ENCODE peak calls at places on chromosomes 4 and X, in nine cellular contexts. One of them, this sample, is unnamed.
A peak's percentile ranks its signal among the peaks of the same experiment; 100 is the strongest.

GRCh38 chrX:56994375-56995270 is 718 bp downstream of the SPIN3 start:
- DNase-seq in NCI-H1105: no peak
- DNase-seq in dorsolateral prefrontal cortex: no peak
- DNase-seq in activated naive CD4-positive, alpha-beta T cell treated with anti-CD3 and anti-CD28 coated beads for 36 hours: no peak
- DNase-seq in pancreas: peak; percentile 56
- DNase-seq in myocyte: no peak
- DNase-seq in stimulated activated CD4-positive, alpha-beta T cell treated with anti-CD3 and anti-CD28 coated beads, Interleukin-4, amount 100 ng/mL, for 48 hours: no peak
- DNase-seq in activated CD8-positive, alpha-beta T cell treated with anti-CD3 and anti-CD28 coated beads, Interleukin-2, amount 10 ng/mL, durations not matched to agents 7 days and 5 days: no peak
- DNase-seq in cardiac muscle cell: no peak
- DNase-seq in this sample: no peak

GRCh38 chr4:10640535-10641159 is 43.9 kb downstream of the CLNK start:
- DNase-seq in dorsolateral prefrontal cortex: no peak
- DNase-seq in cardiac muscle cell: no peak
- DNase-seq in activated CD8-positive, alpha-beta T cell treated with anti-CD3 and anti-CD28 coated beads, Interleukin-2, amount 10 ng/mL, durations not matched to agents 7 days and 5 days: no peak
- DNase-seq in stimulated activated CD4-positive, alpha-beta T cell treated with anti-CD3 and anti-CD28 coated beads, Interleukin-4, amount 100 ng/mL, for 48 hours: no peak
- DNase-seq in NCI-H1105: no peak
- DNase-seq in pancreas: no peak
- DNase-seq in myocyte: no peak
- DNase-seq in activated naive CD4-positive, alpha-beta T cell treated with anti-CD3 and anti-CD28 coated beads for 36 hours: no peak
- DNase-seq in this sample: no peak

GRCh38 chr4:102564399-102564921 is 63.3 kb downstream of the NFKB1 start:
- DNase-seq in NCI-H1105: no peak
- DNase-seq in pancreas: no peak
- DNase-seq in cardiac muscle cell: no peak
- DNase-seq in activated CD8-positive, alpha-beta T cell treated with anti-CD3 and anti-CD28 coated beads, Interleukin-2, amount 10 ng/mL, durations not matched to agents 7 days and 5 days: no peak
- DNase-seq in myocyte: peak; percentile 51
- DNase-seq in dorsolateral prefrontal cortex: no peak
- DNase-seq in activated naive CD4-positive, alpha-beta T cell treated with anti-CD3 and anti-CD28 coated beads for 36 hours: peak; percentile 66
- DNase-seq in stimulated activated CD4-positive, alpha-beta T cell treated with anti-CD3 and anti-CD28 coated beads, Interleukin-4, amount 100 ng/mL, for 48 hours: no peak
- DNase-seq in this sample: peak; percentile 13

GRCh38 chrX:2342281-2342688 is 158.5 kb downstream of the DHRSX start:
- DNase-seq in activated CD8-positive, alpha-beta T cell treated with anti-CD3 and anti-CD28 coated beads, Interleukin-2, amount 10 ng/mL, durations not matched to agents 7 days and 5 days: no peak
- DNase-seq in dorsolateral prefrontal cortex: no peak
- DNase-seq in pancreas: no peak
- DNase-seq in cardiac muscle cell: peak; percentile 76
- DNase-seq in NCI-H1105: no peak
- DNase-seq in myocyte: peak; percentile 90
- DNase-seq in stimulated activated CD4-positive, alpha-beta T cell treated with anti-CD3 and anti-CD28 coated beads, Interleukin-4, amount 100 ng/mL, for 48 hours: no peak
- DNase-seq in activated naive CD4-positive, alpha-beta T cell treated with anti-CD3 and anti-CD28 coated beads for 36 hours: no peak
- DNase-seq in this sample: no peak

GRCh38 chrX:72128881-72129280 is 2.8 kb downstream of the RTL5 start:
- DNase-seq in dorsolateral prefrontal cortex: no peak
- DNase-seq in cardiac muscle cell: peak; percentile 65
- DNase-seq in activated CD8-positive, alpha-beta T cell treated with anti-CD3 and anti-CD28 coated beads, Interleukin-2, amount 10 ng/mL, durations not matched to agents 7 days and 5 days: no peak
- DNase-seq in NCI-H1105: peak; percentile 1
- DNase-seq in stimulated activated CD4-positive, alpha-beta T cell treated with anti-CD3 and anti-CD28 coated beads, Interleukin-4, amount 100 ng/mL, for 48 hours: no peak
- DNase-seq in myocyte: no peak
- DNase-seq in activated naive CD4-positive, alpha-beta T cell treated with anti-CD3 and anti-CD28 coated beads for 36 hours: no peak
- DNase-seq in pancreas: peak; percentile 41
- DNase-seq in this sample: no peak

GRCh38 chr4:58301384-58301783 is 1191.2 kb upstream of the IGFBP7 start:
- DNase-seq in activated naive CD4-positive, alpha-beta T cell treated with anti-CD3 and anti-CD28 coated beads for 36 hours: no peak
- DNase-seq in myocyte: no peak
- DNase-seq in pancreas: no peak
- DNase-seq in dorsolateral prefrontal cortex: no peak
- DNase-seq in stimulated activated CD4-positive, alpha-beta T cell treated with anti-CD3 and anti-CD28 coated beads, Interleukin-4, amount 100 ng/mL, for 48 hours: no peak
- DNase-seq in activated CD8-positive, alpha-beta T cell treated with anti-CD3 and anti-CD28 coated beads, Interleukin-2, amount 10 ng/mL, durations not matched to agents 7 days and 5 days: no peak
- DNase-seq in cardiac muscle cell: peak; percentile 12
- DNase-seq in NCI-H1105: no peak
- DNase-seq in this sample: no peak

GRCh38 chr4:48575964-48576363 is 85.9 kb downstream of the ZAR1 start:
- DNase-seq in activated naive CD4-positive, alpha-beta T cell treated with anti-CD3 and anti-CD28 coated beads for 36 hours: no peak
- DNase-seq in myocyte: no peak
- DNase-seq in activated CD8-positive, alpha-beta T cell treated with anti-CD3 and anti-CD28 coated beads, Interleukin-2, amount 10 ng/mL, durations not matched to agents 7 days and 5 days: no peak
- DNase-seq in pancreas: no peak
- DNase-seq in stimulated activated CD4-positive, alpha-beta T cell treated with anti-CD3 and anti-CD28 coated beads, Interleukin-4, amount 100 ng/mL, for 48 hours: no peak
- DNase-seq in cardiac muscle cell: no peak
- DNase-seq in dorsolateral prefrontal cortex: no peak
- DNase-seq in NCI-H1105: no peak
- DNase-seq in this sample: no peak

GRCh38 chrX:68723491-68724155 is 76.2 kb downstream of the STARD8 start:
- DNase-seq in activated CD8-positive, alpha-beta T cell treated with anti-CD3 and anti-CD28 coated beads, Interleukin-2, amount 10 ng/mL, durations not matched to agents 7 days and 5 days: no peak
- DNase-seq in dorsolateral prefrontal cortex: no peak
- DNase-seq in stimulated activated CD4-positive, alpha-beta T cell treated with anti-CD3 and anti-CD28 coated beads, Interleukin-4, amount 100 ng/mL, for 48 hours: no peak
- DNase-seq in activated naive CD4-positive, alpha-beta T cell treated with anti-CD3 and anti-CD28 coated beads for 36 hours: no peak
- DNase-seq in NCI-H1105: no peak
- DNase-seq in pancreas: no peak
- DNase-seq in cardiac muscle cell: no peak
- DNase-seq in myocyte: no peak
- DNase-seq in this sample: no peak

GRCh38 chrX:154371771-154372300 is 2.6 kb downstream of the FLNA start:
- DNase-seq in stimulated activated CD4-positive, alpha-beta T cell treated with anti-CD3 and anti-CD28 coated beads, Interleukin-4, amount 100 ng/mL, for 48 hours: no peak
- DNase-seq in NCI-H1105: peak; percentile 41
- DNase-seq in activated CD8-positive, alpha-beta T cell treated with anti-CD3 and anti-CD28 coated beads, Interleukin-2, amount 10 ng/mL, durations not matched to agents 7 days and 5 days: no peak
- DNase-seq in dorsolateral prefrontal cortex: no peak
- DNase-seq in myocyte: peak; percentile 24
- DNase-seq in pancreas: no peak
- DNase-seq in cardiac muscle cell: no peak
- DNase-seq in activated naive CD4-positive, alpha-beta T cell treated with anti-CD3 and anti-CD28 coated beads for 36 hours: no peak
- DNase-seq in this sample: no peak

This sample was measured in stimulated activated naive CD4-positive, alpha-beta T cell treated with Interleukin-2 at 50 U/mL for 16 hours.